ENCODE peak calls at places on chromosomes 3 and 15, in five cellular contexts. P is pulmonary artery endothelial cell; H is stimulated activated CD8-positive, alpha-beta memory T cell treated with anti-CD3 and anti-CD28 coated beads, Interleukin-15, amount 100 ng/mL, for 24 hours; O is NCI-H1105 treated with DMSO at 0.1 percent for 48 hours; X is AG08396. B is an unnamed sample.
A peak's percentile ranks its signal among the peaks of the same experiment; 100 is the strongest.

GRCh38 chr3:79019137-79019923 is 748.5 kb downstream of the ROBO1 start:
- DNase-seq in P (peak; percentile 39), H (no peak), O (peak; percentile 82), X (peak; percentile 88), B (peak; percentile 89)

GRCh38 chr3:78988324-78988723 is 779.5 kb downstream of the ROBO1 start:
- DNase-seq in P (no peak), H (no peak), O (peak; percentile 10), X (no peak), B (peak; percentile 26)

GRCh38 chr3:144429719-144430121 is 458.1 kb downstream of the DIPK2A start:
- DNase-seq in P (no peak), H (no peak), O (no peak), X (no peak), B (peak; percentile 52)

GRCh38 chr15:42608110-42608531 is 32.7 kb downstream of the STARD9 start:
- DNase-seq in P (no peak), H (no peak), O (no peak), X (no peak), B (no peak)

GRCh38 chr3:108219336-108219735 is 2.9 kb downstream of the IFT57 start:
- DNase-seq in P (no peak), H (no peak), O (no peak), X (no peak), B (no peak)

GRCh38 chr3:196735751-196736150 is 3.9 kb upstream of the PAK2 start:
- DNase-seq in P (no peak), H (no peak), O (no peak), X (peak; percentile 8), B (peak; percentile 11)

GRCh38 chr3:78670087-78670486 is 1097.7 kb downstream of the ROBO1 start:
- DNase-seq in P (no peak), H (no peak), O (no peak), X (no peak), B (no peak)

GRCh38 chr15:55343168-55343567 is 24.1 kb downstream of the PIGB start:
- DNase-seq in P (no peak), H (no peak), O (peak; percentile 42), X (peak; percentile 3), B (no peak)

GRCh38 chr15:66226736-66227135 is 26.8 kb downstream of the MEGF11 start:
- DNase-seq in P (no peak), H (no peak), O (no peak), X (no peak), B (no peak)

GRCh38 chr15:63240136-63240535 is 37.3 kb upstream of the APH1B start:
- DNase-seq in P (no peak), H (no peak), O (no peak), X (no peak), B (no peak)

GRCh38 chr3:160403796-160404510 is 4.5 kb downstream of the SMC4 start:
- DNase-seq in P (no peak), H (no peak), O (no peak), X (no peak), B (peak; percentile 27)

GRCh38 chr3:88149516-88150362 is at the start of gene C3orf38:
- DNase-seq in P (peak; percentile 33), H (peak; percentile 59), O (peak; percentile 90), X (peak; percentile 89), B (peak; percentile 95)

B was measured in foreskin fibroblast.